ENCODE peak calls at places on chromosomes 6 and 20, in six cellular contexts. One of them, this sample, is unnamed.

GRCh38 chr6:36912583-36912982 is 26.8 kb downstream of the C6orf89 start:
- DNase-seq in cardiac muscle cell: peak; percentile 72
- DNase-seq in adrenal gland: no peak
- DNase-seq in ovary: no peak
- DNase-seq in psoas muscle: no peak
- DNase-seq in tibial nerve: no peak
- DNase-seq in this sample: no peak

GRCh38 chr20:57897156-57897874 is 187.5 kb upstream of the PMEPA1 start:
- DNase-seq in cardiac muscle cell: no peak
- DNase-seq in adrenal gland: no peak
- DNase-seq in ovary: no peak
- DNase-seq in psoas muscle: no peak
- DNase-seq in tibial nerve: no peak
- DNase-seq in this sample: no peak

GRCh38 chr20:6051505-6051904 is 2.4 kb downstream of the LRRN4 start:
- DNase-seq in cardiac muscle cell: peak; percentile 65
- DNase-seq in adrenal gland: no peak
- DNase-seq in ovary: no peak
- DNase-seq in psoas muscle: no peak
- DNase-seq in tibial nerve: no peak
- DNase-seq in this sample: no peak

GRCh38 chr6:125995972-125996580 is 9.7 kb downstream of the TRMT11 start:
- DNase-seq in cardiac muscle cell: peak; percentile 75
- DNase-seq in adrenal gland: peak; percentile 55
- DNase-seq in ovary: peak; percentile 57
- DNase-seq in psoas muscle: peak; percentile 73
- DNase-seq in tibial nerve: no peak
- DNase-seq in this sample: peak; percentile 59

GRCh38 chr20:10671221-10671849 is 2.5 kb downstream of the JAG1 start:
- DNase-seq in cardiac muscle cell: peak; percentile 95
- DNase-seq in adrenal gland: peak; percentile 80
- DNase-seq in ovary: peak; percentile 85
- DNase-seq in psoas muscle: no peak
- DNase-seq in tibial nerve: peak; percentile 75
- DNase-seq in this sample: peak; percentile 44

GRCh38 chr6:123803456-123803861 is 206 bp upstream of the NKAIN2 start:
- DNase-seq in cardiac muscle cell: no peak
- DNase-seq in adrenal gland: no peak
- DNase-seq in ovary: no peak
- DNase-seq in psoas muscle: peak; percentile 42
- DNase-seq in tibial nerve: no peak
- DNase-seq in this sample: no peak

GRCh38 chr20:13821876-13822275 is 37.0 kb downstream of the NDUFAF5 start:
- DNase-seq in cardiac muscle cell: peak; percentile 34
- DNase-seq in adrenal gland: no peak
- DNase-seq in ovary: no peak
- DNase-seq in psoas muscle: no peak
- DNase-seq in tibial nerve: no peak
- DNase-seq in this sample: no peak

GRCh38 chr6:11111769-11112437 is 378 bp upstream of the ERVFRD-1 start:
- DNase-seq in cardiac muscle cell: peak; percentile 39
- DNase-seq in adrenal gland: peak; percentile 51
- DNase-seq in ovary: no peak
- DNase-seq in psoas muscle: no peak
- DNase-seq in tibial nerve: no peak
- DNase-seq in this sample: no peak

DNA sequence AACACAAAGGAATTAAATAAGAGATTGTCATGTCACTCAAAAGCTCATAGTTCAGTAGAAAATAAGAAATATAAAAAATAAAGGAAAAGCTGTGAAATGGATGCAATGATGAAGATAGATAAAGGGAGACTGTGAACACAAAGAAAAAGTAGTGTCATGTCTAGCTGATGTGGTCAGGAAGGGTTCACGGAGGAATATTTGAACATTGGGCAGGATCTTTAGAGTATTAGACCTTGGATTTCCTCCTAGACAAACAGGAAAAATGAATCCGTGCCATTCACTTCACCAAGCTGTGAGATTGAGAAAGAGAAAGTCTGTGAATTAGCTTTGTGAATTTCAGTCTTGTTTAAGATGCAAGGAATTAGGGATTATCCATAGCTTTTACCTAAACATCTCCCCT is 414.4 kb upstream of the PLCB4 start:
- DNase-seq in cardiac muscle cell: no peak
- DNase-seq in adrenal gland: no peak
- DNase-seq in ovary: no peak
- DNase-seq in psoas muscle: no peak
- DNase-seq in tibial nerve: no peak
- DNase-seq in this sample: no peak
- TF ChIP-seq CTCF in cardiac muscle cell: no peak
- TF ChIP-seq CTCF in adrenal gland: no peak
- TF ChIP-seq CTCF in ovary: no peak
- TF ChIP-seq CTCF in psoas muscle: no peak
- TF ChIP-seq CTCF in tibial nerve: no peak
- TF ChIP-seq CTCF in this sample: no peak

GRCh38 chr6:135852775-135853174 is 1.3 kb downstream of the PDE7B start:
- DNase-seq in cardiac muscle cell: peak; percentile 40
- DNase-seq in adrenal gland: no peak
- DNase-seq in ovary: no peak
- DNase-seq in psoas muscle: no peak
- DNase-seq in tibial nerve: no peak
- DNase-seq in this sample: no peak

GRCh38 chr6:135853986-135854385 is 2.5 kb downstream of the PDE7B start:
- DNase-seq in cardiac muscle cell: peak; percentile 67
- DNase-seq in adrenal gland: no peak
- DNase-seq in ovary: no peak
- DNase-seq in psoas muscle: no peak
- DNase-seq in tibial nerve: no peak
- DNase-seq in this sample: no peak

GRCh38 chr6:135851442-135852271 is at the start of gene PDE7B:
- DNase-seq in cardiac muscle cell: peak; percentile 99
- DNase-seq in adrenal gland: peak; percentile 84
- DNase-seq in ovary: peak; percentile 86
- DNase-seq in psoas muscle: peak; percentile 93
- DNase-seq in tibial nerve: peak; percentile 69
- DNase-seq in this sample: peak; percentile 28

GRCh38 chr6:135853227-135853626 is 1.7 kb downstream of the PDE7B start:
- DNase-seq in cardiac muscle cell: peak; percentile 81
- DNase-seq in adrenal gland: no peak
- DNase-seq in ovary: no peak
- DNase-seq in psoas muscle: no peak
- DNase-seq in tibial nerve: no peak
- DNase-seq in this sample: no peak

GRCh38 chr6:135850882-135851281 is 619 bp upstream of the PDE7B start:
- DNase-seq in cardiac muscle cell: no peak
- DNase-seq in adrenal gland: no peak
- DNase-seq in ovary: no peak
- DNase-seq in psoas muscle: peak; percentile 50
- DNase-seq in tibial nerve: no peak
- DNase-seq in this sample: no peak
- TF ChIP-seq CTCF in cardiac muscle cell: no peak
- TF ChIP-seq CTCF in adrenal gland: no peak
- TF ChIP-seq CTCF in ovary: no peak
- TF ChIP-seq CTCF in psoas muscle: no peak
- TF ChIP-seq CTCF in tibial nerve: no peak
- TF ChIP-seq CTCF in this sample: no peak

DNA sequence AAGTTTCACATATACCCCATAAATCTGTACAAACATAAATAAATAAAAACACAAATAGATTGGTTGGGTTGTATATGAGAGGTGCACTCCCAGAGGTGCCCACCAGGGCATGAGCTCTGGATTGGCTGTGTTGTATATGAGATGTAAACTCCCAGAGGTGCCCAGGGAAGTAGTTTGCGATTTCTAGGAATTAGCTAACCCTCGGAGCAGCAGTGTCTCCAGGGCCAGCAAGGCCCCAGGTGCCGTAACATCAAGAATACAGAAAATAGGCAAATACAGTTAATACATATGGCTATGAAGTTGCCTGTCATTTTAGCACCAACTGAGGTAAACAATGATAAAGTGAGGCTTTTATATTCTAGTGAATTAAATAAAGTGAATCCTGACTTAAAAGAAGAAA is 5.4 kb upstream of the GINM1 start:
- DNase-seq in cardiac muscle cell: no peak
- DNase-seq in adrenal gland: no peak
- DNase-seq in ovary: no peak
- DNase-seq in psoas muscle: no peak
- DNase-seq in tibial nerve: no peak
- DNase-seq in this sample: no peak
- TF ChIP-seq CTCF in cardiac muscle cell: peak; percentile 49
- TF ChIP-seq CTCF in adrenal gland: peak; percentile 11
- TF ChIP-seq CTCF in ovary: no peak
- TF ChIP-seq CTCF in psoas muscle: peak; percentile 41
- TF ChIP-seq CTCF in tibial nerve: peak; percentile 36
- TF ChIP-seq CTCF in this sample: peak; percentile 65

GRCh38 chr6:145631374-145631773 is 103.9 kb downstream of the EPM2A start:
- DNase-seq in cardiac muscle cell: no peak
- DNase-seq in adrenal gland: no peak
- DNase-seq in ovary: no peak
- DNase-seq in psoas muscle: no peak
- DNase-seq in tibial nerve: no peak
- DNase-seq in this sample: no peak

GRCh38 chr6:145630598-145630997 is 104.7 kb downstream of the EPM2A start:
- DNase-seq in cardiac muscle cell: no peak
- DNase-seq in adrenal gland: no peak
- DNase-seq in ovary: no peak
- DNase-seq in psoas muscle: no peak
- DNase-seq in tibial nerve: no peak
- DNase-seq in this sample: no peak

GRCh38 chr6:145632971-145633370 is 102.3 kb downstream of the EPM2A start:
- DNase-seq in cardiac muscle cell: no peak
- DNase-seq in adrenal gland: no peak
- DNase-seq in ovary: no peak
- DNase-seq in psoas muscle: no peak
- DNase-seq in tibial nerve: no peak
- DNase-seq in this sample: no peak

GRCh38 chr6:145629478-145629877 is 105.8 kb downstream of the EPM2A start:
- DNase-seq in cardiac muscle cell: no peak
- DNase-seq in adrenal gland: no peak
- DNase-seq in ovary: no peak
- DNase-seq in psoas muscle: no peak
- DNase-seq in tibial nerve: no peak
- DNase-seq in this sample: no peak

GRCh38 chr6:145633981-145634627 is 101.2 kb downstream of the EPM2A start:
- DNase-seq in cardiac muscle cell: peak; percentile 89
- DNase-seq in adrenal gland: peak; percentile 81
- DNase-seq in ovary: peak; percentile 85
- DNase-seq in psoas muscle: peak; percentile 91
- DNase-seq in tibial nerve: peak; percentile 58
- DNase-seq in this sample: peak; percentile 95
- TF ChIP-seq CTCF in cardiac muscle cell: peak; percentile 92
- TF ChIP-seq CTCF in adrenal gland: peak; percentile 69
- TF ChIP-seq CTCF in ovary: peak; percentile 60
- TF ChIP-seq CTCF in psoas muscle: peak; percentile 87
- TF ChIP-seq CTCF in tibial nerve: peak; percentile 85
- TF ChIP-seq CTCF in this sample: peak; percentile 94

GRCh38 chr6:33671381-33672072 is 40.0 kb downstream of the UQCC2 start:
- DNase-seq in cardiac muscle cell: no peak
- DNase-seq in adrenal gland: no peak
- DNase-seq in ovary: no peak
- DNase-seq in psoas muscle: no peak
- DNase-seq in tibial nerve: no peak
- DNase-seq in this sample: no peak

GRCh38 chr6:33670971-33671370 is 40.5 kb downstream of the UQCC2 start:
- DNase-seq in cardiac muscle cell: no peak
- DNase-seq in adrenal gland: no peak
- DNase-seq in ovary: no peak
- DNase-seq in psoas muscle: no peak
- DNase-seq in tibial nerve: no peak
- DNase-seq in this sample: no peak

GRCh38 chr6:33670086-33670660 is 41.3 kb downstream of the UQCC2 start:
- DNase-seq in cardiac muscle cell: no peak
- DNase-seq in adrenal gland: no peak
- DNase-seq in ovary: no peak
- DNase-seq in psoas muscle: no peak
- DNase-seq in tibial nerve: no peak
- DNase-seq in this sample: no peak

GRCh38 chr6:33673847-33674246 is 37.7 kb downstream of the UQCC2 start:
- DNase-seq in cardiac muscle cell: no peak
- DNase-seq in adrenal gland: no peak
- DNase-seq in ovary: no peak
- DNase-seq in psoas muscle: no peak
- DNase-seq in tibial nerve: no peak
- DNase-seq in this sample: no peak

GRCh38 chr6:33672808-33673207 is 38.7 kb downstream of the UQCC2 start:
- DNase-seq in cardiac muscle cell: peak; percentile 93
- DNase-seq in adrenal gland: peak; percentile 95
- DNase-seq in ovary: peak; percentile 77
- DNase-seq in psoas muscle: peak; percentile 94
- DNase-seq in tibial nerve: peak; percentile 87
- DNase-seq in this sample: peak; percentile 41
- TF ChIP-seq CTCF in cardiac muscle cell: peak; percentile 70
- TF ChIP-seq CTCF in adrenal gland: peak; percentile 64
- TF ChIP-seq CTCF in ovary: peak; percentile 10
- TF ChIP-seq CTCF in psoas muscle: peak; percentile 53
- TF ChIP-seq CTCF in tibial nerve: peak; percentile 36
- TF ChIP-seq CTCF in this sample: no peak

DNA sequence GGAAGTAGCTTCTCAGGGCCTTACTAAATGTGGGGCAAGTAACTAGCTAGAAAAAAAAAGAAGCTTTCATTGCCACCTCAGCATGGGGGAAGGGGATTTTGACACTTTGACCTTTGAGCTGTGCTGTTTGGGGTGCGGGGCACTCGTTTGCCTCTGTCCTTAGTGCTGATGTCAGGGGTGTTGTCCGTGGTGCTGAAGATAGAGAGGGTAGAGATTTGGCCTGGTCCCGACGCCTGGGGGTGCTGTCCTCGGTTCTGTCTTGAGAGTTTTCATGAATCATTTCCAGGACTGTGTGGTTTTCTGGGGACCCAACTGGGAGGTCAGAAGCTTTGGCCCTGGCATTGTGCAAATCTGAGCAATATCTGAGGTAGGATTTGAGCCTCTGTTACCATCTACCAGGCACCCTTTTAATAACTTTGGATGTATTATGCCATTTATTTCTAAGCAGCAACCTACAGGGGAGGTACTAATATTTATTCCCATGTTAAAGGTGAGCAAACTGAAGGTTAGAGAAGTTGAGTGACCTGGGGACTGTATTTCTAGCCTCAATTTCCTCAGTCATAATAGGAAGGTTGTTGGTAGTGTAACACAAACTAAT is 78.0 kb downstream of the DLGAP4 start:
- DNase-seq in cardiac muscle cell: peak; percentile 43
- DNase-seq in adrenal gland: no peak
- DNase-seq in ovary: no peak
- DNase-seq in psoas muscle: no peak
- DNase-seq in tibial nerve: no peak
- DNase-seq in this sample: peak; percentile 72
- TF ChIP-seq CTCF in cardiac muscle cell: peak; percentile 33
- TF ChIP-seq CTCF in adrenal gland: no peak
- TF ChIP-seq CTCF in ovary: no peak
- TF ChIP-seq CTCF in psoas muscle: no peak
- TF ChIP-seq CTCF in tibial nerve: no peak
- TF ChIP-seq CTCF in this sample: peak; percentile 26